ENCODE peak calls at places on chromosome 20, in four cellular contexts. Y is K562, V is HCT116, J is suprapubic skin. B is an unnamed sample.

GRCh38 chr20:48342822-48343513 is 484.8 kb downstream of the PREX1 start:
- DNase-seq in Y (no peak), V (no peak), J (no peak), B (no peak)

GRCh38 chr20:32494498-32495216 is 90.5 kb downstream of the NOL4L start:
- DNase-seq in Y (no peak), V (no peak), J (no peak), B (no peak)

GRCh38 chr20:44295995-44296394 is 15.0 kb downstream of the FITM2 start:
- DNase-seq in Y (no peak), V (no peak), J (no peak), B (no peak)

GRCh38 chr20:37011147-37011546 is 59.6 kb upstream of the SAMHD1 start:
- DNase-seq in Y (no peak), V (no peak), J (no peak), B (no peak)

GRCh38 chr20:21564127-21564773 is 50.4 kb upstream of the NKX2-2 start:
- DNase-seq in Y (no peak), V (no peak), J (no peak), B (no peak)

GRCh38 chr20:43830883-43831282 is 83.8 kb upstream of the TOX2 start:
- DNase-seq in Y (no peak), V (no peak), J (no peak), B (no peak)

GRCh38 chr20:5316188-5317158 is at the start of gene PROKR2:
- DNase-seq in Y (no peak), V (no peak), J (no peak), B (peak; percentile 78)

GRCh38 chr20:38152175-38153010 is 12.7 kb downstream of the TGM2 start:
- DNase-seq in Y (no peak), V (no peak), J (peak; percentile 86), B (peak; percentile 91)

GRCh38 chr20:23641936-23642751 is 4.4 kb upstream of the CST3 start:
- DNase-seq in Y (no peak), V (no peak), J (no peak), B (no peak)

GRCh38 chr20:31712112-31712553 is 10.5 kb downstream of the BCL2L1 start:
- DNase-seq in Y (peak; percentile 55), V (no peak), J (no peak), B (peak; percentile 16)

GRCh38 chr20:18853946-18854646 is 40.5 kb downstream of the SCP2D1 start:
- DNase-seq in Y (no peak), V (no peak), J (no peak), B (no peak)

GRCh38 chr20:37749620-37750403 is 56.0 kb downstream of the CTNNBL1 start:
- DNase-seq in Y (peak; percentile 11), V (no peak), J (no peak), B (no peak)

GRCh38 chr20:38057351-38057972 is 23.9 kb downstream of the RPRD1B start:
- DNase-seq in Y (peak; percentile 78), V (peak; percentile 58), J (peak; percentile 91), B (peak; percentile 94)

GRCh38 chr20:32112862-32113261 is 3.3 kb downstream of the TM9SF4 start:
- DNase-seq in Y (peak; percentile 23), V (no peak), J (peak; percentile 69), B (peak; percentile 77)

GRCh38 chr20:49676581-49677291 is 36.9 kb downstream of the B4GALT5 start:
- DNase-seq in Y (peak; percentile 38), V (no peak), J (no peak), B (no peak)

GRCh38 chr20:47574616-47575401 is 73.1 kb downstream of the NCOA3 start:
- DNase-seq in Y (no peak), V (no peak), J (no peak), B (no peak)

GRCh38 chr20:13588049-13588448 is 50.7 kb downstream of the TASP1 start:
- DNase-seq in Y (no peak), V (no peak), J (no peak), B (no peak)

GRCh38 chr20:62258499-62259293 is 20.4 kb downstream of the OSBPL2 start:
- DNase-seq in Y (no peak), V (no peak), J (no peak), B (no peak)

GRCh38 chr20:21280496-21281016 is 22.6 kb upstream of the XRN2 start:
- DNase-seq in Y (no peak), V (no peak), J (no peak), B (no peak)

GRCh38 chr20:31682927-31683326 is 39.7 kb downstream of the BCL2L1 start:
- DNase-seq in Y (no peak), V (no peak), J (no peak), B (no peak)

GRCh38 chr20:40188319-40188718 is 500.7 kb downstream of the MAFB start:
- DNase-seq in Y (no peak), V (no peak), J (no peak), B (no peak)

GRCh38 chr20:49658508-49658907 is 55.2 kb downstream of the B4GALT5 start:
- DNase-seq in Y (no peak), V (no peak), J (no peak), B (no peak)

GRCh38 chr20:16005612-16006493 is 567.4 kb downstream of the KIF16B start:
- DNase-seq in Y (no peak), V (no peak), J (no peak), B (no peak)

GRCh38 chr20:55394592-55394991 is 610.7 kb downstream of the CBLN4 start:
- DNase-seq in Y (no peak), V (no peak), J (no peak), B (no peak)

GRCh38 chr20:52425253-52425652 is 233.7 kb upstream of the ZFP64 start:
- DNase-seq in Y (no peak), V (no peak), J (no peak), B (no peak)

GRCh38 chr20:58420798-58421496 is 31.9 kb downstream of the VAPB start:
- DNase-seq in Y (peak; percentile 18), V (peak; percentile 3), J (no peak), B (no peak)

GRCh38 chr20:41249781-41250281 is 67.7 kb downstream of the ZHX3 start:
- DNase-seq in Y (peak; percentile 45), V (no peak), J (no peak), B (no peak)

GRCh38 chr20:31569163-31570020 is 35.7 kb upstream of the ID1 start:
- DNase-seq in Y (peak; percentile 66), V (no peak), J (no peak), B (peak; percentile 86)

GRCh38 chr20:13649548-13649947 is 10.8 kb upstream of the TASP1 start:
- DNase-seq in Y (no peak), V (no peak), J (peak; percentile 85), B (no peak)

GRCh38 chr20:5596401-5597193 is 153.6 kb upstream of the SHLD1 start:
- DNase-seq in Y (no peak), V (no peak), J (no peak), B (no peak)

GRCh38 chr20:36967636-36968035 is 16.1 kb upstream of the SAMHD1 start:
- DNase-seq in Y (no peak), V (no peak), J (no peak), B (no peak)

DNA sequence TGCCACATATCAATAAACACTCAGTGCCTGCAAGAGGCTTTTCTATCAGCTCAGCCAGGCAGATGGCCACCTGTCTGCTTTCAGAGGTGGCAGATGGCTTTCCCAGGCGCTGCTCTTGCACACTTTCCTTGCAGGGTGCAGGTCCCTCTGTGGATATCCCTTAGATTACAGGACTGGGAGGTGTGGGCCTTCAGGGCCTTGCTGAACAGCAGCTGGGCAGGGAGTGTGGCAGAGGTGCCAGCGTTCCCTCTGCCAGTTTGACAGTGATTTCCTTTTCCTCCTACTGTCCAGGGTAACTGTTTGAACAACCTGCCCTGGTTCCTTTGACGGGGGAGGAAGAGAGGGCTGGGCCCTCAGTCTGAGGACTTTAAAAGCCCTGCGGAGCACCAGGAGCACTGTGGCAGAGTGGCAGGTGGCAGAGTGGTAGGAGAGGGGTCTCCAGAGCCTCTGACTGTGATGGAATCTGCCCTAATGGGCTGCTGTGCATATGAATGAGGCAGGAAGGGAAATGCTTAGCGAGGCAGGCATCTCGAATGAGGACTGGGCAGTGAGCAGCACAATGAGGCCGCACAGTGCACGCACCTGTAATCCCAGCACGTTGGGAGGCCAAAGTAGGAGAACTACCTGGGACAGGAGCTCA is 34.2 kb downstream of the ABHD12 start:
- DNase-seq in Y (no peak), V (no peak), J (no peak), B (no peak)
- H3K4me1 ChIP-seq in Y (no peaks in the 10 kb centered on the region), V (peaks cover 16% of the 10 kb centered on the region), J (peaks cover 43% of the 10 kb centered on the region), B (peaks cover 48% of the 10 kb centered on the region)

GRCh38 chr20:19882446-19882845 is 124.4 kb downstream of the RIN2 start:
- DNase-seq in Y (no peak), V (no peak), J (no peak), B (no peak)

GRCh38 chr20:19881990-19882389 is 123.9 kb downstream of the RIN2 start:
- DNase-seq in Y (no peak), V (no peak), J (no peak), B (no peak)

GRCh38 chr20:19881080-19881840 is 123.2 kb downstream of the RIN2 start:
- DNase-seq in Y (no peak), V (no peak), J (no peak), B (no peak)

GRCh38 chr20:19883501-19883900 is 125.4 kb downstream of the RIN2 start:
- DNase-seq in Y (no peak), V (no peak), J (no peak), B (no peak)

DNA sequence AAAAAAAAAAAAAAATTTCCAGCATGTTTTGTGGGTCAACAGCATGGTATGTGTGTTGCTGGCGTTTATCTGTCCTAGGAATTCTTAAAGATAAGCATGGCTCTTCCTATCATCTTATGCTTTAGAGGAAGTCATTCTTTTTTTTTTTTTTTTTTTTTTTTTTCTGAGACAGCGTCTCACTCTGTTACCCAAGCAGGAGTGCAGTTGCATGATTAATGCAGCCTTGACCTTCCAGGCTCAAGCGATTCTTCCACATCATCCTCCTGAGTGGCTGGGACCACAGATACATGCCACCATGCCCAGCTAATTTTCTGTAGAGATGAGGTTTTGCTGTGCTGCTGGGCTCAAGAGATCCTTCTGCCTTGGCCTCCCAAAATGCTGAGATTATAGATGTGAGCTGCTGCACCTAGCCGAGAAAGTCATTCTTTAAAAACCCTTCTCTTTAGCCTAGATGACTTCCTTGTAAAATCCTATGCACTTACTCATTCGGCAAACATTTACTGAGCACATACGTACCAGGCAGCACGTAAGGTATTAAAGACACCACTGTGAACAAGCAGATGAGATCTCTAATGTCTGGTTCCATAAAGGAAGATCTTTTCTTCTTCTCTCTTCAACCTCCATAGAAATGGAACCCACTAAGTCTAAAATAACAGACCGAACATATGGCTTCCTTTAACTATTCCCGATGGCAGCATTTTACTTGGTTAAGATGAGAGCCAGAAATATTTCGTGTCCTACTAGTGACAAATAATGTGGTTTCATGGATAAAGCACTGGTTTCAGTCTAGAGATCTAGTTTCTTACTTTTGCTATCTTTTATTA is 122.4 kb downstream of the RIN2 start:
- DNase-seq in Y (no peak), V (peak; percentile 36), J (no peak), B (no peak)
- TF ChIP-seq POLR2A in Y (no peak), V (no peak), J (no peak), B (no peak)

GRCh38 chr20:64071341-64072332 is 7.7 kb downstream of the RGS19 start:
- DNase-seq in Y (no peak), V (no peak), J (no peak), B (no peak)
- TF ChIP-seq POLR2AphosphoS5 in Y (no peak), V (no peak), J (no peak), B (peak; percentile 91)

DNA sequence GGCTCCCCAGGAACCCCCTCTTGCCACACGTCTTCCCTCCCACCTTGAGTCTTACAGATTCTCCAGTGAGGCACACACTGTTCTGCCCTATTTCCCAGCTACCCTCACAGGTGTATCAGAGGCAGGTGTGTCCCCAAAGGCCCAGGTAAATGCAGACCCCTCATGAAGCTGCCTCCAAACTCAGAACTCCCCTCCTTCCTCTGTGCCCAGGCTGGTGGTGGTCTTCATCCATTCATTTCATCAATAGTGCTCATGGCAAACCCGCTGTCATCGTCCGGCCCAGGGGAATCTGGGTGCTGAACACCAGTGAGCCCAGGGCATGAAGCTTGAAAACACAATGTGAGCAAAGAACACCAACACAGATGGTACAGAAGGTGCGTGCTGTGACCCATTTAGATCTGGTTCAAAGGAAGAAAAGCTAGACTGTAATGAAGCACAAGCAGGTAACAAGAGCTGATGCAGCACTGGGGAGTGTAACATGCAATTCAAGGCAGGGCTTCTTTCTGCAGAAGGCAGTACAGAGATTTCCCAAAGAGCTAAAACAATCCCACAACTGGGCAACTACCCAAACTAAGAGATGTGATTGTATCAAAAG is 213.2 kb downstream of the SYNDIG1 start:
- DNase-seq in Y (no peak), V (no peak), J (peak; percentile 52), B (peak; percentile 32)
- H3K4me1 ChIP-seq in Y (no peaks in the 10 kb centered on the region), V (no peaks in the 10 kb centered on the region), J (no peaks in the 10 kb centered on the region), B (no peaks in the 10 kb centered on the region)

B was measured in spleen.